ENCODE peak calls at places on chromosomes 2 and 18, in eight cellular contexts. J is neural crest cell; O is epithelial cell of esophagus; Y is spleen; G is MCF 10A; A is CD4-positive, alpha-beta T cell; X is uterus; W is AG10803. P is an unnamed sample.

GRCh38 chr2:64942693-64943092 is 46.5 kb upstream of the SLC1A4 start:
- DNase-seq in X (no peak), G (peak), O (no peak), J (no peak), Y (no peak), A (no peak), W (no peak), P (no peak)

GRCh38 chr18:28204154-28204553 is 27.2 kb upstream of the CDH2 start:
- DNase-seq in Y (no peak), A (no peak), J (no peak), G (peak), X (no peak), W (peak), O (peak), P (no peak)

GRCh38 chr2:105780606-105781005 is 35.9 kb downstream of the NCK2 start:
- DNase-seq in X (no peak), J (no peak), G (no peak), O (no peak), W (no peak), A (no peak), Y (no peak), P (no peak)

GRCh38 chr2:105606081-105606480 is 138.6 kb upstream of the NCK2 start:
- DNase-seq in A (no peak), W (no peak), X (no peak), J (no peak), O (no peak), G (no peak), Y (no peak), P (no peak)

GRCh38 chr2:121008978-121009377 is 273.3 kb downstream of the GLI2 start:
- DNase-seq in Y (no peak), X (no peak), W (no peak), J (no peak), O (peak), A (no peak), G (peak), P (no peak)

GRCh38 chr2:128374001-128374710 is 55.5 kb upstream of the HS6ST1 start:
- DNase-seq in W (peak), J (no peak), Y (peak), A (no peak), X (peak), O (peak), G (no peak), P (no peak)

GRCh38 chr2:16853088-16853487 is 187.5 kb upstream of the CYRIA start:
- DNase-seq in A (no peak), G (peak), Y (no peak), O (peak), J (no peak), X (no peak), W (no peak), P (no peak)

GRCh38 chr2:229719926-229720652 is 5.7 kb upstream of the DNER start:
- DNase-seq in J (no peak), X (no peak), A (no peak), G (no peak), Y (no peak), W (no peak), O (no peak), P (no peak)

GRCh38 chr2:24919977-24920812 is at the start of gene ADCY3:
- DNase-seq in X (peak), A (peak), Y (peak), G (peak), O (peak), W (peak), J (peak), P (peak)

GRCh38 chr18:22951823-22952222 is 18.7 kb downstream of the RBBP8 start:
- DNase-seq in W (no peak), Y (no peak), A (no peak), X (no peak), O (no peak), J (no peak), G (no peak), P (no peak)

GRCh38 chr2:154532763-154533162 is 165.7 kb upstream of the KCNJ3 start:
- DNase-seq in A (no peak), O (no peak), X (no peak), G (no peak), W (no peak), J (no peak), Y (no peak), P (no peak)

GRCh38 chr2:74001781-74002514 is 17.2 kb downstream of the TET3 start:
- DNase-seq in O (no peak), W (no peak), A (no peak), J (no peak), G (no peak), Y (peak), X (no peak), P (no peak)

GRCh38 chr2:238225911-238226697 is 13.7 kb downstream of the HES6 start:
- DNase-seq in G (no peak), W (peak), O (no peak), Y (no peak), A (no peak), X (peak), J (no peak), P (no peak)

GRCh38 chr2:121689356-121689755 is 40.1 kb upstream of the CLASP1 start:
- DNase-seq in O (no peak), G (peak), X (no peak), A (no peak), W (peak), Y (no peak), J (peak), P (no peak)

GRCh38 chr2:104077573-104077972 is 776.3 kb upstream of the POU3F3 start:
- DNase-seq in O (no peak), A (no peak), Y (no peak), W (no peak), J (no peak), X (no peak), G (no peak), P (no peak)

GRCh38 chr2:97936199-97936598 is 59.5 kb downstream of the TMEM131 start:
- DNase-seq in W (no peak), G (peak), A (no peak), J (no peak), Y (peak), O (peak), X (no peak), P (peak)

GRCh38 chr18:21303913-21304312 is 61.9 kb downstream of the GREB1L start:
- DNase-seq in O (peak), J (no peak), A (no peak), W (no peak), G (no peak), X (no peak), Y (no peak), P (no peak)

GRCh38 chr18:54223568-54224241 is 764 bp downstream of the MBD2 start:
- DNase-seq in G (peak), Y (peak), A (peak), J (no peak), X (peak), O (peak), W (peak), P (peak)

GRCh38 chr2:187500585-187501359 is 52.7 kb upstream of the CALCRL start:
- DNase-seq in J (no peak), G (peak), O (peak), A (no peak), W (peak), Y (no peak), X (no peak), P (no peak)

GRCh38 chr2:235300368-235301201 is 193.3 kb upstream of the AGAP1 start:
- DNase-seq in A (no peak), G (peak), O (peak), Y (no peak), X (no peak), W (peak), J (no peak), P (no peak)

DNA sequence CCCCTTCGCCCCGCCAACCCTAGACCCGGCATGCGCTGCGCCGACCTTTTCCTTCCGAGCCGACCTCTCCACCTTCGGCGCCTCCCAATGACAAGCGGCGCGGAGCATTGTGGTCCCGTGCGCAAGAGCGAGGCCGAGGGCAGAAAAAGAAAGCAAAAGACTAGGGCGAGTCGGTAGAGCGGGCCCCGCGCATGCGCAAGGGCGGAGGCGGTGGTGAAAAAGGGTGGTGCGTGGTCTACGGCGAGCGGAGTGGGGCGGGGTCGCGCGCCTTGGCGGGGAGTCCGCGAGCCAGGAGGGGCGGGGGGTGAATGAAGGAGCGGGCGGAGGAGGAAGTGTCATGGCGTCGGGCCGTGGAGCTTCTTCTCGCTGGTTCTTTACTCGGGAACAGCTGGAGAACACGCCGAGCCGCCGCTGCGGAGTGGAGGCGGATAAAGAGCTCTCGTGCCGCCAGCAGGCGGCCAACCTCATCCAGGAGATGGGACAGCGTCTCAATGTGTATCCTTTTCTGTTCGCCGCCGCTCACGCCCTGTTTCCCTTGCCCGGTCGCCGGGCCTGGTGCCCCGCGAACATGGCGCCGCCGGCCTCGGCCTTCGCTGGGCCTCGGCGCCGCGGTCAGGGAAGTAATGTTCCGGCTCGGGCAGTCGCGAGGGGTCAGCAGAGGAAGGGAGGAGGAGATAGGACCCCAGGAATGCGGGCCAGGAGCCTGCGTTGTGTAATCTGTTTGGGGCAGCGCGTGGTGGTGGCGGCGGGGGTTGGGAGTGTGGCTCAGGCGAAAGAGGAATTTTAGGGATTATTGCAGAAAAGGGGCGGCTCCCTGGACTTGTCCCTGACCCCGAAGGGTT is at the start of gene CCNT2:
- DNase-seq in O (peak), X (peak), G (peak), J (peak), Y (peak), A (peak), W (peak), P (peak)
- TF ChIP-seq CTCF in O (peak), X (no peak), G (no peak), J (no peak), Y (no peak), A (no peak), W (no peak), P (peak)

GRCh38 chr2:210363261-210363660 is 48.3 kb upstream of the MYL1 start:
- DNase-seq in W (no peak), O (peak), Y (no peak), X (no peak), J (no peak), A (no peak), G (peak), P (no peak)
- TF ChIP-seq CTCF in W (no peak), O (peak), Y (no peak), X (no peak), J (peak), A (no peak), G (peak), P (peak)

GRCh38 chr2:170774074-170774473 is 3.9 kb downstream of the ERICH2 start:
- DNase-seq in Y (no peak), O (no peak), G (no peak), X (no peak), J (no peak), A (no peak), W (no peak), P (no peak)

GRCh38 chr2:170772295-170772694 is 2.1 kb downstream of the ERICH2 start:
- DNase-seq in W (no peak), A (no peak), J (no peak), G (no peak), X (no peak), O (no peak), Y (no peak), P (no peak)

GRCh38 chr2:170770304-170771048 is at the start of gene ERICH2:
- DNase-seq in W (peak), A (peak), O (peak), G (peak), X (peak), Y (peak), J (peak), P (peak)

GRCh38 chr2:170770008-170770303 is 222 bp upstream of the ERICH2 start:
- DNase-seq in A (no peak), Y (no peak), O (no peak), G (no peak), X (no peak), W (no peak), J (no peak), P (no peak)

DNA sequence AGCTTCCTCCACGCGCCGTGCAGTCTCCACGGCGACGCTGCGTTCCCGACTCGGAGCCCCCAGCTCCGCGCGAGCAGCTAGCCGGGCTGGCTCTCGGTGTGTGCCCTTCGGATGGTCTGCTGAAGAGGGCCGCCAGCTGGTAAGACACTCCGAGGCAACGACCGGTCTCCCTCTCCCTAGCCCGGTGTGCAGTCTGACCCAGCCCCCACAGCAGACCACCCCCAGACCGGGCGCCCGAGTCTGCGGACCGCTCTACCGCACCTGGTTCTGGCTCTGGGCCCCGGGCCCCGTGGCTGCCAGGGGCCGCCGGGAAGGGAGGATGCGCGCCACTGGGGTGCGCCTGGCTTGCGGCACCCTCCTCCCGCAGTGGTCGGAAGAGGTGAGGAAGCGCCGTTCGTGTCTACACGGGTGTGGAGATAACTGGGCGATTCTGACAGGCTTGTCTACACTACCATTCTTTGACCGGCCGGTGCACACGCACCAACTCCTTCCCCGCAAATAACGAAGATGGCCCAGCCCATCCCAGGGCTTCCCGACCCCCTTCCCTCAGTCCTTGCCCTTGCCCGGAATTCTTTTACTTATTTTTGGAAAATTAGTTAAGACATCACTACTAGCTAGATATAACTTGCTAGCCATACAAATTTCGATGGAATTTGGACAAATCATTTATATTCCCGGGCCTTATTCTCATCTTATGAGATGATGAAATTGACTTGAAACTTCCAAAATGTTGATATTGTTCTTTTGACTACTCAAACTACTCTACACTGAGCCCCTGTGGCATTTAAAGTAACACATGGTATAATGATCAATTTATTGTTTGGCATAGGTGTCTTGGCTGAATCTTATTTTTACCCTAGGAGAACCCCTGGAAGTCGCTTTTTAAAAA is 1.1 kb downstream of the ERICH2 start:
- DNase-seq in Y (peak), A (no peak), G (peak), J (no peak), O (peak), X (no peak), W (no peak), P (no peak)
- TF ChIP-seq CTCF in Y (no peak), A (no peak), G (no peak), J (no peak), O (no peak), X (no peak), W (no peak), P (no peak)

DNA sequence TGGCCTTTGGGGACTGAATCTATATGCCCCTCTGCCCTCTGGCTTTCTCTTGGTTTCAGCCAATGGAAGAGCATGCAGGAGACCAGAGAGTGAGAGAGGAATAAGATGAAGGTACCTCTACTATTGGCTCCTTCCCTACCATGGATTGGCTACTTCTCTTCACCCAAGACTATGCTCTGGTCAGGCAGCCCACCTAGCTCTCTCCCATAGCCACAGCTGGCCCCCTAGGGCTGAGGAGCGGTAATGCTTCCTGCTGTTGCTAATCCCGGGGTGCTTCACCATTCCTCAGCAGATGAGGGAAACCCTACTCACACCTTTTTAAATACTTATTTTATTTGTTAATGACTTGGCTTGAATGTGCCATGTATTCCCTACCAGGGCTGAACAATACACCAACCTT is 142.4 kb downstream of the MREG start:
- DNase-seq in Y (no peak), J (peak), G (peak), W (no peak), O (no peak), X (no peak), A (no peak), P (peak)
- TF ChIP-seq CTCF in Y (no peak), J (peak), G (peak), W (peak), O (peak), X (no peak), A (no peak), P (peak)